ENCODE peak calls at places on chromosomes 2 and 18, in five cellular contexts. O, V, X, C and U are unnamed samples.

GRCh38 chr2:199463000-199463692 is 5.4 kb upstream of the SATB2 start:
- DNase-seq in O (peak), V (peak), X (no peak), C (peak), U (peak)

GRCh38 chr2:48424356-48424755 is 105.6 kb upstream of the STON1 start:
- DNase-seq in O (no peak), V (no peak), X (no peak), C (no peak), U (no peak)

GRCh38 chr2:207993141-207993763 is 32.1 kb downstream of the PLEKHM3 start:
- DNase-seq in O (no peak), V (no peak), X (no peak), C (no peak), U (no peak)

GRCh38 chr2:18835787-18836186 is 246.4 kb upstream of the NT5C1B start:
- DNase-seq in O (no peak), V (no peak), X (no peak), C (no peak), U (no peak)

GRCh38 chr2:191637182-191638078 is 40.5 kb upstream of the NABP1 start:
- DNase-seq in O (no peak), V (no peak), X (peak), C (no peak), U (no peak)

GRCh38 chr2:37297632-37298031 is 27.0 kb downstream of the PRKD3 start:
- DNase-seq in O (no peak), V (no peak), X (no peak), C (no peak), U (no peak)

GRCh38 chr18:48017625-48018024 is 87.2 kb upstream of the SMAD2 start:
- DNase-seq in O (peak), V (no peak), X (no peak), C (no peak), U (peak)

GRCh38 chr2:120948662-120949011 is 213.0 kb downstream of the GLI2 start:
- DNase-seq in O (no peak), V (no peak), X (no peak), C (no peak), U (no peak)

GRCh38 chr2:57444731-57445414 is 601.7 kb upstream of the VRK2 start:
- DNase-seq in O (no peak), V (no peak), X (no peak), C (no peak), U (no peak)

GRCh38 chr2:14137643-14138042 is 494.9 kb upstream of the LRATD1 start:
- DNase-seq in O (no peak), V (no peak), X (no peak), C (no peak), U (no peak)
- TF ChIP-seq CTCF in O (no peak), V (no peak), X (no peak), C (peak), U (no peak)

DNA sequence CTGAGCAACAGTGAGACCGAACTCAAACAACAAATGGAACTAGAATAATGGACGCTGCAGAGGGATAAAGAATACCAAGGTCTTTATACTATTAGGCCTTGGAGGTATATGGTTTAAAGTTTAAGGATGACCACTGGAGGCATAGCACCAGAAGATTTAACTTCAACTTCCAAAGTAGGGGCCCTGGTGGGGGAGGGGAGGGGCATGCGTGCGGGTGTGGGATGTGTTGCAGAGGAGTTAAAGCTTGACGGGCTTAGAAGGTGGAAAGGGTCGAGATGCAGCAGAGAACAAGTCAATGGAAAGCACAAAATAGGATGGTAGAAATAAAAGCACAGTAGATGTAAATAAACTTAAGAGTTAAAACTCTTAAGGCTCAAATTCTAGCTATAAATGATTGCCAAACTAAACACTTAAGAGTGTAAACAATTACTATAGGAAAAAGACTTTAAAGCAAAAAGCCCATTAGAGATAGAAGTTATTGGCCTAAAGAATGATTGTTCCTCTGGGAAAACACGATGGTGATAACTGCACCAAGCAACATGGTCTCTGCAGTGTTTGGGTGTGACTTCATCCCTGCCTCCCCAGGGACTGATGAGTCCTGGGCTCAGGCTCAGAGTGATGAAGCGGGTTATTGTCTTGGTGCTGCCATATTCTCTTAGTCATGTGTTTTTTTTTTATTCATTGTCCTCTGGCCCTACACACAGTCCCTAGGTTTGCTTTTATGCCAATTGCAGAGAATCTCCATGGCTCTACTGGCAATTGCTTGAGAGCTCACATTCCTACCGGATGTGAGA is 13.0 kb downstream of the RRM2 start:
- DNase-seq in O (no peak), V (no peak), X (no peak), C (no peak), U (no peak)
- TF ChIP-seq POLR2AphosphoS5 in O (no peak), V (no peak), X (no peak), C (no peak), U (no peak)

DNA sequence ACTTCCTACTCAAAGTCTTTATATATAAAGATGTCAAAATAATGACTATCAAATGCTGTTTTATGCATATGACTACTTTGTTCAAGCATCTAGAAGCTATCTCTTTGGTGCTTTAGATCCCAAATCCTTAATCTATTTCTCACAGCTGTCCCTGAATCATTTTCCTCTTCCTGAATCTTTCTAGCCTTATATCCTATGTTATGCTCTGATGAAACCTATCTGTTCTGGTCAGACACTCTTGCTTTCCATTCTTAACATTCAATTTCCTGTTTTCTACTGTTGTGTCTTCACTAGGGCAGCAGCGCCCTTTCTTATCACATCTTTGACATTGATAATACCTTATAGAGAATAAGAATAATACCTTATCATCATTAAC is 6.3 kb upstream of the PARD3B start:
- DNase-seq in O (no peak), V (no peak), X (no peak), C (no peak), U (no peak)
- TF ChIP-seq EP300 in O (no peak), V (no peak), X (no peak), C (no peak), U (no peak)

GRCh38 chr2:73004466-73004865 is 67.0 kb downstream of the SFXN5 start:
- DNase-seq in O (peak), V (no peak), X (no peak), C (no peak), U (no peak)

GRCh38 chr2:73008261-73009159 is 63.0 kb downstream of the SFXN5 start:
- DNase-seq in O (no peak), V (no peak), X (no peak), C (no peak), U (no peak)

GRCh38 chr2:73006969-73007710 is 64.4 kb downstream of the SFXN5 start:
- DNase-seq in O (no peak), V (no peak), X (no peak), C (no peak), U (no peak)

GRCh38 chr2:73003027-73003426 is 68.5 kb downstream of the SFXN5 start:
- DNase-seq in O (no peak), V (no peak), X (no peak), C (no peak), U (no peak)

GRCh38 chr2:73004889-73005596 is 66.5 kb downstream of the SFXN5 start:
- DNase-seq in O (peak), V (no peak), X (no peak), C (no peak), U (no peak)
- TF ChIP-seq CTCF in O (no peak), V (no peak), X (no peak), C (no peak), U (no peak)

DNA sequence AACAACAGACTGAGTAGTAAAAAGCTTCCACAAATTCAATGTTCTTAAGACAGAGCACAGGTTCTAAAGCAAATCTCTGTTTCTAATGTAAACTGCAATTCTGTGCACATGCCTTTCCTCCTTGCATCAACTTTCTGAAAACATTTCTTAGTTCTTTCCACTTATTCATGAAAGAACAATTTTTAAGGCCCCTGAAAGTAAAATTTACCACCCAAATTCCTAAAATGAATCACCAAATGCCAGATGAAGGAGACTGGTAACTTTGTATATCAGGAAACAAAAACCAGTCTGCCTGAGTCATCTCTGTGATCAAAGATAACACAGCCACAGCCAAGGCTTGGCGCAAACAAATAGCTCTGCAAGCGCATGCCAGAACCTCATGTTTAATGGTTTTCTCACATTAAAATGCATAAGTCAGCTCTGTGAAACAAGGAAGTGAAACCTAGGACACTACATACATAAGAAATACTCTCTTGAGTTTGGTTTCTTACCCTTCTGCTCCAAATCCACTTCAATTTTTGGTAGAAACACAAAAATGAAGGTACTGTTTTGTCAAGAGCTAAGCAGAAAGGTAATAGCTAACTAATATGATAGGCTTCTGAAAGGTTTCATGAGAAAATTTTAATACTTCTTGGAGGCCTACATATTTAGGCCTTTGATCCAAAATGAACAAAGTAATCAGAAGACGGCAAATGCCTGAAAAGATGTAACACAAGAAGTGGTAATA is 169.4 kb downstream of the THADA start:
- DNase-seq in O (peak), V (no peak), X (peak), C (peak), U (peak)
- TF ChIP-seq POLR2AphosphoS5 in O (peak), V (no peak), X (no peak), C (peak), U (peak)

DNA sequence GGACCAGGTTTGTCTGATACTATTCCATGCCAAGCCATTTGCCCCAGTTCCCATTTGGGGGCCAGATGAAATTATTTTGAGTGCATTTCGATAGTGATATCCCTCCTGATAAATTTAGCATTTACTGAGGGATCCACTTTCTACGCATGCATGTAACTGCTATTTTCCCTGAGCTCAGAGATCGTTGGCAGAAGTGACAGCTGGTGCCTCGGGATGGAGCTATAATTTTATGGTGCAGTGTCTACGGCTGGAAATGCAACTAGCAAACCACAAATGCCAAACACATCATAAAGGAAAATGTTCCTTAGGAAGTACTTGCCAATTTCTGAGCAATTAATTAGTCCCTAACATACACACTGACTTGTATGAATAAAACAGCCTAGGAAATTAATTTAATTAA is 254.8 kb downstream of the SLC8A1 start:
- DNase-seq in O (no peak), V (no peak), X (no peak), C (peak), U (no peak)
- TF ChIP-seq EP300 in O (no peak), V (no peak), X (no peak), C (peak), U (no peak)